ENCODE peak calls at places on chromosomes 7 and 10, in four cellular contexts. W is HCT116, A is HepG2, N is K562. O is an unnamed sample.

GRCh38 chr7:75718390-75719031 is 20.2 kb downstream of the HIP1 start:
- DNase-seq in W (no peak), N (no peak), A (no peak), O (no peak)

GRCh38 chr7:114409750-114410149 is 4.9 kb upstream of the FOXP2 start:
- DNase-seq in N (no peak), A (no peak), W (no peak), O (no peak)

GRCh38 chr10:33126742-33127141 is 168.7 kb upstream of the ITGB1 start:
- DNase-seq in A (no peak), W (no peak), N (no peak), O (no peak)

GRCh38 chr7:36957620-36958019 is 233.3 kb upstream of the AOAH start:
- DNase-seq in A (no peak), W (no peak), N (no peak), O (no peak)

GRCh38 chr7:43534110-43534509 is 48.8 kb upstream of the STK17A start:
- DNase-seq in W (no peak), A (no peak), N (no peak), O (no peak)

GRCh38 chr10:104309980-104310978 is 28.0 kb downstream of the ITPRIP start:
- DNase-seq in A (no peak), N (no peak), W (no peak), O (no peak)

GRCh38 chr7:46532571-46532970 is 611.5 kb upstream of the IGFBP3 start:
- DNase-seq in A (no peak), N (no peak), W (no peak), O (no peak)

GRCh38 chr7:4931932-4932331 is 27.1 kb downstream of the MMD2 start:
- DNase-seq in W (peak; percentile 26), A (peak; percentile 37), N (no peak), O (no peak)

GRCh38 chr7:69749358-69749757 is 151.1 kb downstream of the AUTS2 start:
- DNase-seq in N (no peak), W (no peak), A (no peak), O (no peak)

GRCh38 chr7:103902917-103903316 is 86.5 kb downstream of the RELN start:
- DNase-seq in W (no peak), A (no peak), N (no peak), O (no peak)

GRCh38 chr7:116653204-116653603 is 18.8 kb upstream of the MET start:
- DNase-seq in A (no peak), W (peak; percentile 49), N (no peak), O (no peak)

GRCh38 chr7:99096124-99096887 is 47.6 kb downstream of the SMURF1 start:
- DNase-seq in W (no peak), N (no peak), A (peak; percentile 44), O (no peak)

DNA sequence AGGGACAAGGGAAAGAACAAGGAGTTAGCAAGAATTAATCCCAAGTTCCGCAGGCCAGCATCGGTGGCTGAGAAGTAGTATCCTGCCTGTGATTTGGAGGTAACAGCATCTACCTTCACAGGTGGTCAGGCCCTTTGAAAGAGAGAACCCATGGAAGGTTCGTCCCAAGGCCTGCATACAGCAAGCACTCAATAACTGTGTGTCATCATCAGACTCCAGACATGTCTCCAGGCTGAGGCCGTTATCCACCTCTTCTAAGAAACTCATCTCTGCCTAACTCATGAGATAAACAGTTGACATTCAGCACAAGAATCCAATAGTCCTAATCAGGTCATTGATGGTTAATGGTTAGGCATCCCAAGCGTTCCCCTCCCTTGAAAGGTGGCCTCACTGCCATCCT is 45.0 kb downstream of the CTBP2 start:
- DNase-seq in N (no peak), W (no peak), A (no peak), O (no peak)
- H3K4me1 ChIP-seq in N (peaks cover 36% of the 10 kb centered on the region), W (peaks cover 9% of the 10 kb centered on the region), A (peaks cover 7% of the 10 kb centered on the region), O (peaks cover 27% of the 10 kb centered on the region)

DNA sequence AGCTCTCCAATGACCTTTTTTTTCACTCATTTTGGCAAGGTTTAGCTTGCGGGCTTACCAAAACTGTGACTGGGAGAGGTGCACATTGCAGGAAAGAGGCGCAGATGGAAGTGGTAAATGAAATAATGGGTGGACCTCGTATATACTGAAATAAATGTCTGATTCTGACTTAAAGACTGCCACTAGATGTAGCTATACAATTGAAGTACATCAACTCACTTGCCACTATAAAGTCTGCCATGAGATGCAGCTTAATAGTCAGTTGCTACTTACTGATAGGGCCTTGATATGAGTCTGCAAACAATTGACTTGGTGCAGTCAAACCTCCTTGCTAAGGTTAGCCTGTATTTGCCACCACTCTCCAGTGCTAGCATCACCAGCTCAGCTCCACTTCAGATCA is 525.9 kb upstream of the MBL2 start:
- DNase-seq in N (no peak), A (no peak), W (no peak), O (no peak)
- TF ChIP-seq TCF7L2 in N (no peak), A (no peak), W (no peak), O (no peak)

GRCh38 chr10:119706521-119707278 is 19.1 kb upstream of the INPP5F start:
- DNase-seq in N (no peak), A (no peak), W (no peak), O (no peak)
- H3K27ac ChIP-seq in N (no peak overlapping the region), A (no peak overlapping the region), W (no peak overlapping the region), O (no peak overlapping the region)

GRCh38 chr7:31545549-31545948 is 31.7 kb downstream of the ITPRID1 start:
- DNase-seq in W (no peak), N (no peak), A (no peak), O (no peak)

GRCh38 chr7:31553636-31554035 is 39.7 kb downstream of the ITPRID1 start:
- DNase-seq in A (no peak), W (no peak), N (no peak), O (no peak)

GRCh38 chr7:31550432-31550831 is 36.5 kb downstream of the ITPRID1 start:
- DNase-seq in N (no peak), W (no peak), A (no peak), O (no peak)

GRCh38 chr7:31549621-31550020 is 35.7 kb downstream of the ITPRID1 start:
- DNase-seq in W (no peak), N (no peak), A (no peak), O (no peak)
- H3K4me1 ChIP-seq in W (no peaks in the 10 kb centered on the region), N (no peaks in the 10 kb centered on the region), A (no peaks in the 10 kb centered on the region), O (no peaks in the 10 kb centered on the region)

GRCh38 chr10:70541738-70542564 is 60.6 kb downstream of the PRF1 start:
- DNase-seq in N (peak; percentile 37), W (no peak), A (no peak), O (no peak)

GRCh38 chr10:70543911-70544310 is 58.6 kb downstream of the PRF1 start:
- DNase-seq in A (no peak), W (no peak), N (no peak), O (no peak)

GRCh38 chr10:70544431-70545340 is 57.9 kb downstream of the PRF1 start:
- DNase-seq in A (peak; percentile 26), W (no peak), N (no peak), O (no peak)

GRCh38 chr10:70540789-70541360 is 61.7 kb downstream of the PRF1 start:
- DNase-seq in A (no peak), W (no peak), N (no peak), O (no peak)

GRCh38 chr10:70542565-70542938 is 60.0 kb downstream of the PRF1 start:
- DNase-seq in A (no peak), W (no peak), N (no peak), O (no peak)
- TF ChIP-seq TCF7L2 in A (no peak), W (no peak), N (no peak), O (no peak)

GRCh38 chr10:7702288-7702812 is 766 bp upstream of the ITIH2 start:
- DNase-seq in N (no peak), W (no peak), A (peak; percentile 18), O (no peak)

GRCh38 chr10:7697304-7697822 is 5.8 kb upstream of the ITIH2 start:
- DNase-seq in W (no peak), A (no peak), N (no peak), O (no peak)

GRCh38 chr10:7700577-7701125 is 2.5 kb upstream of the ITIH2 start:
- DNase-seq in W (no peak), A (peak; percentile 100), N (no peak), O (no peak)

GRCh38 chr10:7701158-7701742 is 1.9 kb upstream of the ITIH2 start:
- DNase-seq in N (no peak), A (no peak), W (no peak), O (no peak)

DNA sequence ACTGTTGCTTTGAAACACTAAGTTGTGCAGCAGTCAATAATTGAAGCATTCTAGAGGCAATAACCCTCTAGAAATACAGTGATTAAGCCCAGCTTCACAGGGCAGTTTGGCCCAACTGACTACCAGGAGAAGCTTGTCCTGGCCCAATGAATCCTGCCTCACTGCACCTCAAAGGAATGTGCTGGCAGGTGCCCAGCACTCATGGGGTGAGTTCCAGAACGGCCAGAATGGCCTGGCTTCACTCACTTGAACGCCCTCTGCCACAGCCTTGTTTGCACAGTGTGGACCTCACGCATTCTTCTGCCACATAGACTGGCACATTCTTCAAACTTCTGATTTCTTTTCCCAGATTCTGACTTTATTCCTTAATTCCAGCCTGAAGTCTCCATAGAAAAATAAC is 6.6 kb upstream of the ITIH2 start:
- DNase-seq in N (no peak), W (no peak), A (peak; percentile 82), O (no peak)
- H3K27ac ChIP-seq in N (no peak overlapping the region), W (no peak overlapping the region), A (peak overlapping the region; percentile 46), O (no peak overlapping the region)

GRCh38 chr10:63525021-63525420 is 3.8 kb downstream of the REEP3 start:
- DNase-seq in A (no peak), N (no peak), W (no peak), O (no peak)

GRCh38 chr10:63520463-63521388 is 475 bp upstream of the REEP3 start:
- DNase-seq in A (peak; percentile 51), N (peak; percentile 84), W (peak; percentile 48), O (no peak)

GRCh38 chr10:63521389-63522128 is at the start of gene REEP3:
- DNase-seq in W (no peak), A (peak; percentile 46), N (peak; percentile 83), O (no peak)

GRCh38 chr10:63523015-63523414 is 1.8 kb downstream of the REEP3 start:
- DNase-seq in W (no peak), N (no peak), A (no peak), O (no peak)

DNA sequence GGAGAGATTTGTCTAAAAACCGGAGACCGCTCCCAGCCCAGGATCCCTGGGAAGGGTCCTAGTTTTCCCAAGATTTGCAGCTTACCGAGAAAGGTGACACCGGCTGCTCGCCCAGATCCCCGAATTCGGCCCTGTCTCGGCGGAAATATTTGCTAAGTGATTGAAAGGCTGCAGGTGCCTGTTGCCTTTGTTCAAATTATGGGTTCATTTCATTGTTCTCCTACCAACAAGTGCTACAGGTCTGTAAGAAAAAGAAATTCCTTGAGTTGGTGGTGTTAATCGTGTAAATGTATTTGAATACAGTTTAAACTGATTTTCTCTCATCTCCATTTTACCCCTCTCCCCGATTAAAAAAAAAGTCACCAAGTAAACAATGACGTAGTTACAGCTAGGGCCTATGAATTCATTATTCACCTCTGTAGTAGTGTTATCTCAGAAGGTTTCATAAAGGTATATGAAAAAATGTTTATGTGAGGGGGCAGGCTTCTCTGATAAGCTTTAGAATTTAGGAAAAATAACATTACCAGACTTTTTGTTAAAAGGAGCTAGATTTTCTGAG is 1.0 kb downstream of the REEP3 start:
- DNase-seq in W (no peak), A (no peak), N (no peak), O (no peak)
- H3K4me1 ChIP-seq in W (peaks cover 16% of the 10 kb centered on the region), A (peaks cover 70% of the 10 kb centered on the region), N (peaks cover 16% of the 10 kb centered on the region), O (peaks cover 60% of the 10 kb centered on the region)

DNA sequence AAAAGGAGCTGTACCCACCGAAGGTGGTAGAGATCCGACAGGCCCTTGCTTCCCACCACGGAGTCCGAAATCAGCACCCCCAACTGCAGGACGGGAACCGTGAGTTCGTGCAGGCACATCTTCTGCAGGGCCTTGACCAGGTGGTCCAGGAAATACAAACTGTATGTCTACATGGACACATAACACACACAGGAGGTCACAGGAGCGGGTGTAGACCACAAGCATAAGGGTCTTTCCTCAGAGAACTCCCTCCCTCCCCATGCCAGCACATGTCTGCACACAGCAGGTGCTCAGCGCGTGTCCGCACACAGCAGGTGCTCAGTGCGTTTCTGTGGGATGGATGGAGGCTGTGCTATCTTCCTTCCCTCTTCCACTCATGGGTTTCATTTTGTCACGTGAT is 69.7 kb downstream of the CFAP46 start:
- DNase-seq in W (no peak), A (no peak), N (no peak), O (no peak)
- TF ChIP-seq TCF7L2 in W (no peak), A (no peak), N (no peak), O (no peak)

O was measured in Panc1.